ENCODE peak calls at places on chromosome 7, in nine cellular contexts. P is left ventricle myocardium superior; E is stimulated activated CD4-positive, alpha-beta T cell treated with anti-CD3 and anti-CD28 coated beads, TNF-alpha, amount 100 ng/mL, for 1 hour; A is thoracic aorta; I is effector CD8-positive, alpha-beta T cell; R is anterior cingulate cortex; F is activated CD4-positive, CD25-positive, alpha-beta regulatory T cell; B is HTR-8/SVneo; S is activated naive CD8-positive, alpha-beta T cell treated with anti-CD3 and anti-CD28 coated beads, Interleukin-2, amount 50 U/mL, for 24 hours. L is an unnamed sample.

GRCh38 chr7:90298145-90299038 is 22.7 kb downstream of the FAM237B start:
- DNase-seq in P (no peak), E (no peak), A (no peak), I (no peak), R (no peak), F (no peak), B (peak), S (no peak), L (no peak)

GRCh38 chr7:19623676-19624075 is 85.2 kb downstream of the POLR1F start:
- DNase-seq in P (no peak), E (no peak), A (no peak), I (no peak), R (no peak), F (no peak), B (no peak), S (no peak), L (no peak)

GRCh38 chr7:98866341-98866740 is 3.5 kb downstream of the TMEM130 start:
- DNase-seq in P (no peak), E (no peak), A (no peak), I (no peak), R (no peak), F (no peak), B (no peak), S (no peak), L (no peak)

GRCh38 chr7:139602143-139602722 is 78.7 kb downstream of the CLEC2L start:
- DNase-seq in P (no peak), E (no peak), A (no peak), I (no peak), R (no peak), F (no peak), B (peak), S (no peak), L (no peak)

GRCh38 chr7:68629-69028 is 123.7 kb upstream of the FAM20C start:
- DNase-seq in P (no peak), E (no peak), A (no peak), I (no peak), R (no peak), F (no peak), B (no peak), S (no peak), L (no peak)

GRCh38 chr7:90804370-90804769 is 208.2 kb downstream of the CDK14 start:
- DNase-seq in P (no peak), E (no peak), A (no peak), I (no peak), R (no peak), F (no peak), B (no peak), S (no peak), L (no peak)

GRCh38 chr7:69078997-69079769 is 519.1 kb upstream of the AUTS2 start:
- DNase-seq in P (no peak), E (no peak), A (no peak), I (no peak), R (peak), F (no peak), B (no peak), S (no peak), L (peak)

GRCh38 chr7:134527979-134528371 is 608 bp downstream of the AKR1B10 start:
- DNase-seq in P (no peak), E (no peak), A (no peak), I (no peak), R (no peak), F (no peak), B (no peak), S (no peak), L (no peak)

GRCh38 chr7:151868805-151869188 is 8.1 kb downstream of the PRKAG2 start:
- DNase-seq in P (no peak), E (no peak), A (no peak), I (no peak), R (no peak), F (no peak), B (no peak), S (no peak), L (no peak)

GRCh38 chr7:47786557-47787248 is 161.6 kb downstream of the PKD1L1 start:
- DNase-seq in P (peak), E (no peak), A (peak), I (no peak), R (no peak), F (no peak), B (peak), S (no peak), L (no peak)

GRCh38 chr7:29879609-29880008 is 73.3 kb downstream of the WIPF3 start:
- DNase-seq in P (no peak), E (no peak), A (no peak), I (no peak), R (no peak), F (no peak), B (no peak), S (peak), L (no peak)

GRCh38 chr7:41239596-41239995 is 463.3 kb downstream of the INHBA start:
- DNase-seq in P (no peak), E (no peak), A (no peak), I (no peak), R (no peak), F (no peak), B (no peak), S (no peak), L (no peak)

GRCh38 chr7:152883858-152884257 is 124.3 kb downstream of the ACTR3B start:
- DNase-seq in P (no peak), E (no peak), A (no peak), I (no peak), R (no peak), F (no peak), B (no peak), S (no peak), L (no peak)

GRCh38 chr7:100589341-100589935 is 3.3 kb downstream of the FBXO24 start:
- DNase-seq in P (no peak), E (no peak), A (no peak), I (no peak), R (no peak), F (no peak), B (no peak), S (no peak), L (no peak)

GRCh38 chr7:127392182-127392565 is 334 bp downstream of the ZNF800 start:
- DNase-seq in P (peak), E (peak), A (peak), I (peak), R (peak), F (peak), B (no peak), S (peak), L (peak)

GRCh38 chr7:156693627-156694026 is 53.1 kb downstream of the RNF32 start:
- DNase-seq in P (no peak), E (no peak), A (no peak), I (no peak), R (no peak), F (no peak), B (no peak), S (no peak), L (no peak)

GRCh38 chr7:45716380-45717203 is 142.4 kb downstream of the ADCY1 start:
- DNase-seq in P (peak), E (no peak), A (no peak), I (no peak), R (no peak), F (no peak), B (no peak), S (no peak), L (no peak)

GRCh38 chr7:157444011-157444842 is 107.4 kb downstream of the DNAJB6 start:
- DNase-seq in P (no peak), E (no peak), A (no peak), I (no peak), R (no peak), F (no peak), B (no peak), S (no peak), L (no peak)

GRCh38 chr7:74026406-74027123 is 1.4 kb upstream of the ELN start:
- DNase-seq in P (peak), E (peak), A (peak), I (peak), R (peak), F (peak), B (peak), S (peak), L (peak)

GRCh38 chr7:19146699-19147098 is 1.5 kb upstream of the FERD3L start:
- DNase-seq in P (no peak), E (no peak), A (no peak), I (no peak), R (no peak), F (no peak), B (peak), S (no peak), L (no peak)

GRCh38 chr7:48140001-48140681 is 31.1 kb upstream of the ABCA13 start:
- DNase-seq in P (no peak), E (no peak), A (no peak), I (no peak), R (no peak), F (no peak), B (no peak), S (no peak), L (peak)

GRCh38 chr7:156892086-156892800 is 740 bp downstream of the LMBR1 start:
- DNase-seq in P (peak), E (peak), A (no peak), I (peak), R (no peak), F (peak), B (no peak), S (peak), L (no peak)

GRCh38 chr7:116525913-116526857 is 1.3 kb downstream of the CAV1 start:
- DNase-seq in P (peak), E (no peak), A (peak), I (peak), R (no peak), F (peak), B (no peak), S (peak), L (peak)

GRCh38 chr7:131100357-131101054 is 227.2 kb upstream of the MKLN1 start:
- DNase-seq in P (no peak), E (no peak), A (no peak), I (no peak), R (no peak), F (no peak), B (no peak), S (no peak), L (no peak)

GRCh38 chr7:84701524-84702306 is 485.1 kb downstream of the SEMA3D start:
- DNase-seq in P (no peak), E (no peak), A (no peak), I (no peak), R (no peak), F (no peak), B (peak), S (no peak), L (no peak)

GRCh38 chr7:134355925-134356324 is 39.2 kb upstream of the SLC35B4 start:
- DNase-seq in P (peak), E (no peak), A (no peak), I (no peak), R (no peak), F (no peak), B (no peak), S (no peak), L (no peak)

GRCh38 chr7:82810558-82811259 is 352.0 kb downstream of the PCLO start:
- DNase-seq in P (no peak), E (no peak), A (no peak), I (no peak), R (no peak), F (no peak), B (peak), S (no peak), L (no peak)

GRCh38 chr7:16648551-16648950 is 2.6 kb downstream of the BZW2 start:
- DNase-seq in P (no peak), E (no peak), A (no peak), I (no peak), R (no peak), F (no peak), B (no peak), S (no peak), L (no peak)

L was measured in C1 segment of cervical spinal cord.